ENCODE peak calls at places on chromosomes 6 and 20, in four cellular contexts. One of them, this sample, is unnamed.

GRCh38 chr6:72446427-72446826 is 175.4 kb upstream of the KCNQ5 start:
- DNase-seq in HepG2: no peak
- DNase-seq in GM12878: no peak
- DNase-seq in K562: no peak
- DNase-seq in this sample: no peak

GRCh38 chr20:37534401-37535157 is 6.9 kb upstream of the BLCAP start:
- DNase-seq in HepG2: peak; percentile 83
- DNase-seq in GM12878: peak; percentile 90
- DNase-seq in K562: peak; percentile 79
- DNase-seq in this sample: peak; percentile 56

GRCh38 chr6:112145080-112145573 is 57.7 kb downstream of the FAM229B start:
- DNase-seq in HepG2: peak; percentile 39
- DNase-seq in GM12878: no peak
- DNase-seq in K562: peak; percentile 6
- DNase-seq in this sample: no peak

GRCh38 chr6:130239755-130240154 is 17.0 kb upstream of the SAMD3 start:
- DNase-seq in HepG2: no peak
- DNase-seq in GM12878: no peak
- DNase-seq in K562: no peak
- DNase-seq in this sample: no peak

GRCh38 chr6:7183707-7184106 is 75.9 kb downstream of the RREB1 start:
- DNase-seq in HepG2: no peak
- DNase-seq in GM12878: no peak
- DNase-seq in K562: no peak
- DNase-seq in this sample: no peak

GRCh38 chr6:90922323-90922722 is 335.5 kb upstream of the MAP3K7 start:
- DNase-seq in HepG2: no peak
- DNase-seq in GM12878: no peak
- DNase-seq in K562: no peak
- DNase-seq in this sample: no peak

GRCh38 chr20:51016521-51016920 is 6.4 kb downstream of the KCNG1 start:
- DNase-seq in HepG2: no peak
- DNase-seq in GM12878: no peak
- DNase-seq in K562: no peak
- DNase-seq in this sample: no peak

GRCh38 chr20:50799890-50800550 is 5.2 kb downstream of the BCAS4 start:
- DNase-seq in HepG2: no peak
- DNase-seq in GM12878: no peak
- DNase-seq in K562: no peak
- DNase-seq in this sample: no peak

GRCh38 chr6:111727041-111727440 is 121.4 kb upstream of the TRAF3IP2 start:
- DNase-seq in HepG2: no peak
- DNase-seq in GM12878: no peak
- DNase-seq in K562: no peak
- DNase-seq in this sample: no peak

GRCh38 chr6:154448448-154449096 is 61.9 kb downstream of the CNKSR3 start:
- DNase-seq in HepG2: no peak
- DNase-seq in GM12878: no peak
- DNase-seq in K562: no peak
- DNase-seq in this sample: peak; percentile 63

GRCh38 chr20:62984666-62985065 is 22.1 kb downstream of the BHLHE23 start:
- DNase-seq in HepG2: no peak
- DNase-seq in GM12878: no peak
- DNase-seq in K562: no peak
- DNase-seq in this sample: no peak

GRCh38 chr6:72406517-72406916 is 215.3 kb upstream of the KCNQ5 start:
- DNase-seq in HepG2: no peak
- DNase-seq in GM12878: no peak
- DNase-seq in K562: no peak
- DNase-seq in this sample: no peak

GRCh38 chr6:3318226-3318625 is 59.5 kb downstream of the PSMG4 start:
- DNase-seq in HepG2: no peak
- DNase-seq in GM12878: no peak
- DNase-seq in K562: no peak
- DNase-seq in this sample: no peak

GRCh38 chr20:13487202-13487601 is 151.5 kb downstream of the TASP1 start:
- DNase-seq in HepG2: no peak
- DNase-seq in GM12878: no peak
- DNase-seq in K562: no peak
- DNase-seq in this sample: no peak

GRCh38 chr6:151196571-151196970 is 43.2 kb upstream of the AKAP12 start:
- DNase-seq in HepG2: no peak
- DNase-seq in GM12878: no peak
- DNase-seq in K562: no peak
- DNase-seq in this sample: no peak

GRCh38 chr6:3894535-3895302 is 45.5 kb downstream of the FAM50B start:
- DNase-seq in HepG2: no peak
- DNase-seq in GM12878: no peak
- DNase-seq in K562: no peak
- DNase-seq in this sample: no peak

GRCh38 chr6:11918021-11918738 is 93.9 kb upstream of the HIVEP1 start:
- DNase-seq in HepG2: no peak
- DNase-seq in GM12878: no peak
- DNase-seq in K562: peak; percentile 82
- DNase-seq in this sample: peak; percentile 26

GRCh38 chr6:142984386-142984785 is 39.4 kb upstream of the HIVEP2 start:
- DNase-seq in HepG2: no peak
- DNase-seq in GM12878: no peak
- DNase-seq in K562: no peak
- DNase-seq in this sample: no peak

GRCh38 chr20:57397004-57397692 is 6.0 kb downstream of the RBM38 start:
- DNase-seq in HepG2: no peak
- DNase-seq in GM12878: no peak
- DNase-seq in K562: no peak
- DNase-seq in this sample: no peak

GRCh38 chr20:54084727-54085368 is 14.5 kb upstream of the BCAS1 start:
- DNase-seq in HepG2: peak; percentile 75
- DNase-seq in GM12878: no peak
- DNase-seq in K562: no peak
- DNase-seq in this sample: no peak

GRCh38 chr20:62202083-62202395 is 18.0 kb downstream of the HRH3 start:
- DNase-seq in HepG2: no peak
- DNase-seq in GM12878: no peak
- DNase-seq in K562: no peak
- DNase-seq in this sample: no peak

GRCh38 chr6:29702519-29703103 is 20.6 kb upstream of the HLA-F start:
- DNase-seq in HepG2: peak; percentile 19
- DNase-seq in GM12878: no peak
- DNase-seq in K562: peak; percentile 76
- DNase-seq in this sample: peak; percentile 81

GRCh38 chr20:30503992-30504570 is 753.4 kb upstream of the DEFB115 start:
- DNase-seq in HepG2: no peak
- DNase-seq in GM12878: no peak
- DNase-seq in K562: no peak
- DNase-seq in this sample: no peak

GRCh38 chr20:30500829-30501440 is 756.5 kb upstream of the DEFB115 start:
- DNase-seq in HepG2: no peak
- DNase-seq in GM12878: no peak
- DNase-seq in K562: no peak
- DNase-seq in this sample: no peak

GRCh38 chr20:30506100-30506499 is 751.4 kb upstream of the DEFB115 start:
- DNase-seq in HepG2: no peak
- DNase-seq in GM12878: no peak
- DNase-seq in K562: no peak
- DNase-seq in this sample: no peak

GRCh38 chr20:30505566-30505965 is 751.9 kb upstream of the DEFB115 start:
- DNase-seq in HepG2: no peak
- DNase-seq in GM12878: no peak
- DNase-seq in K562: no peak
- DNase-seq in this sample: no peak

DNA sequence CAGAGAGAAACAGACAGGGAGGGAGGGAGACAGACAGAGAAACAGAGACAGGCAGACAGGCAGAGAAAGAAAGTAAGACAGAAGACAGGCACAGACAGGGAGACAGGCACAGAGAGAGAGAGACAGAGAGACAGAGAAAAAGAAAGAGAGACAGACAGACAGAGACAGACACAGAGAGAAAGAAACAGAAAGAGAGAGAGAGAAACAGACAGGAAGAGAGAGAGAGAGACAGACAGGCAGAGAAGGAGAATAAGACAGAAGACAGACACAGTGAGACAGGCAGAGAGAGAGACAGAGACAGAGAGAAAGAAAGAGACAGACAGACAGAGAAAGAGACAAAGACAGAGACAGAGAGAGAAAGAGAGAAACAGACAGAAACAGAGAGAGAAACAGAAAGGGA is 754.8 kb upstream of the DEFB115 start:
- DNase-seq in HepG2: no peak
- DNase-seq in GM12878: no peak
- DNase-seq in K562: no peak
- DNase-seq in this sample: no peak
- TF ChIP-seq TARDBP in HepG2: no peak
- TF ChIP-seq TARDBP in GM12878: no peak
- TF ChIP-seq TARDBP in K562: no peak
- TF ChIP-seq TARDBP in this sample: no peak

GRCh38 chr6:126698732-126699240 is 358.9 kb downstream of the CENPW start:
- DNase-seq in HepG2: no peak
- DNase-seq in GM12878: no peak
- DNase-seq in K562: no peak
- DNase-seq in this sample: no peak

GRCh38 chr6:126701799-126702198 is 361.9 kb downstream of the CENPW start:
- DNase-seq in HepG2: no peak
- DNase-seq in GM12878: no peak
- DNase-seq in K562: no peak
- DNase-seq in this sample: no peak

DNA sequence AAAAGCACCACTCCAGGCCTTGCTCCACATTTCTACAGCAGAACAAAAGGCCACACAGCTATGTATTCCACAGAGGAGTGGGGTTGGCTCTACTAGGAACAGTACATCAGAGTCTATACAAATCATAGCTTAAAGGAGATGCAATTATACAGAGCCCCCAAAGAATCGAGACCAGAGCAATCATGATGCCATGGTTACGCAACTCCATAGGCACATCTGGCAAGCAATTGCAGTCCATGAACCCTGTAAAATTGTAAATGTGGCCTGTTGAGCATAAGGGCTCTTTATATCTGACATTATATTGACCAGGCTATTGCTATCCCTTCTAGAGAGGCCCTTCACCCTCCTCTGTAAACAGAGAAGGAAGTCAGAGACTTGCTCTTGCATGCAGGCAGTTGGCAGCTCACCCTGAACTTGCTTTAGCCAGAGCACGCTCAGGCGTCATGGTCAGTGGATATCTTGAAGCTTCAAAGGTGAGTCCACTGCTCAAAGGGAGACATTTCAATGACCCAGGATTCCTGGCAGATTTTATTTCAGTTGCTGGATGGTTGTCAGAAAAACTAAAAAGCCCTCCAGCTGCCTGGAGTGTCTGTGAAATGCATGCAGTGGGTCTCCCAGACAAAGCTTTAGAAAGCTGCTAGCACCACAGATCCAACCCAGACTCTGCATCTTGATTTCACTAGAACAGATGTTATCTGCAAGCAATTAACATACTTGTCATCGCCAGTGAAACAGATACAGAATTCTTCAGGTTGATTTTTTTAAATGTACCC is 357.2 kb downstream of the CENPW start:
- DNase-seq in HepG2: no peak
- DNase-seq in GM12878: no peak
- DNase-seq in K562: no peak
- DNase-seq in this sample: no peak
- TF ChIP-seq TARDBP in HepG2: no peak
- TF ChIP-seq TARDBP in GM12878: no peak
- TF ChIP-seq TARDBP in K562: no peak
- TF ChIP-seq TARDBP in this sample: no peak

GRCh38 chr6:52937908-52938307 is 28.4 kb upstream of the GSTA3 start:
- DNase-seq in HepG2: no peak
- DNase-seq in GM12878: no peak
- DNase-seq in K562: no peak
- DNase-seq in this sample: no peak
- TF ChIP-seq TARDBP in HepG2: no peak
- TF ChIP-seq TARDBP in GM12878: no peak
- TF ChIP-seq TARDBP in K562: no peak
- TF ChIP-seq TARDBP in this sample: no peak

GRCh38 chr6:97282726-97283617 is at the start of gene MMS22L:
- DNase-seq in HepG2: peak; percentile 92
- DNase-seq in GM12878: peak; percentile 77
- DNase-seq in K562: peak; percentile 96
- DNase-seq in this sample: peak; percentile 90

GRCh38 chr6:97288188-97288587 is 5.2 kb upstream of the MMS22L start:
- DNase-seq in HepG2: peak; percentile 27
- DNase-seq in GM12878: no peak
- DNase-seq in K562: no peak
- DNase-seq in this sample: no peak

GRCh38 chr6:97280766-97281165 is 2.2 kb downstream of the MMS22L start:
- DNase-seq in HepG2: no peak
- DNase-seq in GM12878: no peak
- DNase-seq in K562: no peak
- DNase-seq in this sample: no peak

DNA sequence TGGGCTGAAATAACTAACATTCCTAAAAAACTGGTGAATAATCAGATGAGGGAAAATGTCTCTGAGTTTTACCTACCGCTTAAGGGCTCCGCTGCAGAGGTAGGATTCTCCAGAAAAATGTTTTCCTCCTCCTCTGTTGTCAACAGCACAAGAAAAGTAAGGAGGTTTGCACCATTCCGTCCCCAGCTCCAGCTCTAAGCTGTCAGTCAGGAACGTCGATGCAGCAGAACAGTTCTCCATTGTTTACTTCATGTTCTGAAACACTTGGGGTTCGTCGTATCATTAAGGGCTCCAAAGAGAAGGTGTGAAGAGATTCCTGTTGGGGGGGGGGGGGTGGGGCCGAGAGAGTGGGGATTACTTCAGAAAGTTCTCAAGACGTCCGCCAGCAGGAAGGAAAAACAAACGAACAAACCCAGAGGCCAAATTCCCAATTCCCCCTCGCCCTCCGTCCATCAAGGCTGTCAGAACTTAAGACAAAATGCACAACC is 734 bp downstream of the MMS22L start:
- DNase-seq in HepG2: peak; percentile 9
- DNase-seq in GM12878: no peak
- DNase-seq in K562: peak; percentile 43
- DNase-seq in this sample: peak; percentile 8
- TF ChIP-seq TARDBP in HepG2: no peak
- TF ChIP-seq TARDBP in GM12878: no peak
- TF ChIP-seq TARDBP in K562: no peak
- TF ChIP-seq TARDBP in this sample: no peak

This sample was measured in HEK293T.